ENCODE peak calls at places on chromosomes 1 and 21, in six cellular contexts. One of them, this sample, is unnamed. For H3K36me3 and H3K4me1, the result is how much of the 10 kb centered on the place peaks cover.

GRCh38 chr1:222815367-222815765 is 527 bp downstream of the DISP1 start:
- DNase-seq in IMR-90: no peak
- DNase-seq in fibroblast of lung: no peak
- DNase-seq in tibial artery: peak
- DNase-seq in heart right ventricle: no peak
- DNase-seq in lung: no peak
- DNase-seq in this sample: no peak

GRCh38 chr1:16903054-16903453 is 7.3 kb downstream of the RNU1-2 start:
- DNase-seq in lung: no peak
- DNase-seq in tibial artery: no peak
- DNase-seq in fibroblast of lung: peak
- DNase-seq in IMR-90: peak
- DNase-seq in heart right ventricle: no peak
- DNase-seq in this sample: no peak

GRCh38 chr1:94884101-94884875 is 42.6 kb downstream of the CNN3 start:
- DNase-seq in fibroblast of lung: peak
- DNase-seq in heart right ventricle: no peak
- DNase-seq in tibial artery: no peak
- DNase-seq in lung: no peak
- DNase-seq in IMR-90: peak
- DNase-seq in this sample: peak

GRCh38 chr1:230459463-230459862 is 33.3 kb upstream of the PGBD5 start:
- DNase-seq in IMR-90: peak
- DNase-seq in tibial artery: no peak
- DNase-seq in lung: no peak
- DNase-seq in fibroblast of lung: peak
- DNase-seq in heart right ventricle: no peak
- DNase-seq in this sample: no peak

GRCh38 chr1:117037802-117038201 is 22.3 kb upstream of the TTF2 start:
- DNase-seq in fibroblast of lung: no peak
- DNase-seq in lung: no peak
- DNase-seq in heart right ventricle: no peak
- DNase-seq in IMR-90: no peak
- DNase-seq in tibial artery: no peak
- DNase-seq in this sample: no peak

GRCh38 chr1:63946866-63947491 is 173.2 kb downstream of the ROR1 start:
- DNase-seq in IMR-90: no peak
- DNase-seq in lung: no peak
- DNase-seq in heart right ventricle: peak
- DNase-seq in tibial artery: peak
- DNase-seq in fibroblast of lung: peak
- DNase-seq in this sample: peak

GRCh38 chr1:231407537-231408396 is 14.3 kb downstream of the EGLN1 start:
- DNase-seq in IMR-90: peak
- DNase-seq in fibroblast of lung: no peak
- DNase-seq in tibial artery: no peak
- DNase-seq in lung: no peak
- DNase-seq in heart right ventricle: no peak
- DNase-seq in this sample: no peak

GRCh38 chr1:99599678-99600175 is 46.2 kb upstream of the PALMD start:
- DNase-seq in lung: peak
- DNase-seq in heart right ventricle: peak
- DNase-seq in IMR-90: peak
- DNase-seq in fibroblast of lung: peak
- DNase-seq in tibial artery: no peak
- DNase-seq in this sample: no peak

GRCh38 chr1:55400560-55400959 is 185.4 kb upstream of the USP24 start:
- DNase-seq in fibroblast of lung: peak
- DNase-seq in tibial artery: no peak
- DNase-seq in IMR-90: no peak
- DNase-seq in lung: no peak
- DNase-seq in heart right ventricle: no peak
- DNase-seq in this sample: no peak

GRCh38 chr1:159945483-159946241 is at the start of gene IGSF9:
- DNase-seq in tibial artery: peak
- DNase-seq in lung: peak
- DNase-seq in heart right ventricle: peak
- DNase-seq in fibroblast of lung: peak
- DNase-seq in IMR-90: peak
- DNase-seq in this sample: peak

GRCh38 chr1:200692321-200692720 is 22.6 kb upstream of the DDX59 start:
- DNase-seq in heart right ventricle: no peak
- DNase-seq in lung: no peak
- DNase-seq in fibroblast of lung: no peak
- DNase-seq in IMR-90: no peak
- DNase-seq in tibial artery: no peak
- DNase-seq in this sample: no peak

GRCh38 chr21:34875830-34876229 is 173.3 kb downstream of the RUNX1 start:
- DNase-seq in tibial artery: no peak
- DNase-seq in IMR-90: peak
- DNase-seq in lung: no peak
- DNase-seq in heart right ventricle: no peak
- DNase-seq in fibroblast of lung: peak
- DNase-seq in this sample: no peak

GRCh38 chr1:164560076-164560475 is 1.1 kb downstream of the PBX1 start:
- DNase-seq in tibial artery: no peak
- DNase-seq in IMR-90: no peak
- DNase-seq in heart right ventricle: no peak
- DNase-seq in lung: no peak
- DNase-seq in fibroblast of lung: peak
- DNase-seq in this sample: no peak

GRCh38 chr1:213899413-213899812 is 88.4 kb upstream of the PROX1 start:
- DNase-seq in IMR-90: no peak
- DNase-seq in heart right ventricle: no peak
- DNase-seq in tibial artery: no peak
- DNase-seq in fibroblast of lung: no peak
- DNase-seq in lung: no peak
- DNase-seq in this sample: no peak

GRCh38 chr1:213908521-213908920 is 79.3 kb upstream of the PROX1 start:
- DNase-seq in fibroblast of lung: no peak
- DNase-seq in lung: no peak
- DNase-seq in heart right ventricle: no peak
- DNase-seq in tibial artery: no peak
- DNase-seq in IMR-90: no peak
- DNase-seq in this sample: no peak

GRCh38 chr1:213905315-213905714 is 82.5 kb upstream of the PROX1 start:
- DNase-seq in tibial artery: no peak
- DNase-seq in fibroblast of lung: no peak
- DNase-seq in IMR-90: no peak
- DNase-seq in heart right ventricle: peak
- DNase-seq in lung: no peak
- DNase-seq in this sample: peak
- H3K4me3 ChIP-seq in tibial artery: no peak
- H3K4me3 ChIP-seq in fibroblast of lung: no peak
- H3K4me3 ChIP-seq in IMR-90: no peak
- H3K4me3 ChIP-seq in heart right ventricle: no peak
- H3K4me3 ChIP-seq in lung: no peak
- H3K4me3 ChIP-seq in this sample: no peak

GRCh38 chr21:45203983-45204382 is 83.7 kb downstream of the POFUT2 start:
- DNase-seq in tibial artery: no peak
- DNase-seq in fibroblast of lung: no peak
- DNase-seq in IMR-90: no peak
- DNase-seq in lung: no peak
- DNase-seq in heart right ventricle: no peak
- DNase-seq in this sample: no peak
- H3K36me3 ChIP-seq in tibial artery: half or more
- H3K36me3 ChIP-seq in fibroblast of lung: under half
- H3K36me3 ChIP-seq in IMR-90: half or more
- H3K36me3 ChIP-seq in lung: under half
- H3K36me3 ChIP-seq in heart right ventricle: under half
- H3K36me3 ChIP-seq in this sample: under half

GRCh38 chr21:26096972-26097371 is 73.6 kb downstream of the APP start:
- DNase-seq in lung: no peak
- DNase-seq in tibial artery: no peak
- DNase-seq in IMR-90: no peak
- DNase-seq in fibroblast of lung: no peak
- DNase-seq in heart right ventricle: no peak
- DNase-seq in this sample: no peak
- H3K4me1 ChIP-seq in lung: under half
- H3K4me1 ChIP-seq in tibial artery: under half
- H3K4me1 ChIP-seq in IMR-90: under half
- H3K4me1 ChIP-seq in fibroblast of lung: under half
- H3K4me1 ChIP-seq in heart right ventricle: under half
- H3K4me1 ChIP-seq in this sample: under half

GRCh38 chr1:5716126-5716525 is 276.1 kb downstream of the NPHP4 start:
- DNase-seq in lung: no peak
- DNase-seq in fibroblast of lung: no peak
- DNase-seq in heart right ventricle: no peak
- DNase-seq in tibial artery: no peak
- DNase-seq in IMR-90: no peak
- DNase-seq in this sample: no peak
- H3K4me3 ChIP-seq in lung: no peak
- H3K4me3 ChIP-seq in fibroblast of lung: no peak
- H3K4me3 ChIP-seq in heart right ventricle: no peak
- H3K4me3 ChIP-seq in tibial artery: no peak
- H3K4me3 ChIP-seq in IMR-90: no peak
- H3K4me3 ChIP-seq in this sample: no peak

GRCh38 chr1:21818661-21819060 is 6.6 kb downstream of the LDLRAD2 start:
- DNase-seq in IMR-90: no peak
- DNase-seq in tibial artery: no peak
- DNase-seq in lung: no peak
- DNase-seq in heart right ventricle: peak
- DNase-seq in fibroblast of lung: no peak
- DNase-seq in this sample: no peak

GRCh38 chr1:21822349-21822748 is 10.3 kb downstream of the LDLRAD2 start:
- DNase-seq in IMR-90: no peak
- DNase-seq in lung: no peak
- DNase-seq in heart right ventricle: no peak
- DNase-seq in tibial artery: no peak
- DNase-seq in fibroblast of lung: no peak
- DNase-seq in this sample: no peak

GRCh38 chr1:21823206-21823979 is 11.3 kb downstream of the LDLRAD2 start:
- DNase-seq in tibial artery: no peak
- DNase-seq in lung: no peak
- DNase-seq in fibroblast of lung: no peak
- DNase-seq in heart right ventricle: no peak
- DNase-seq in IMR-90: no peak
- DNase-seq in this sample: no peak

GRCh38 chr1:21821385-21822019 is 9.4 kb downstream of the LDLRAD2 start:
- DNase-seq in IMR-90: no peak
- DNase-seq in heart right ventricle: no peak
- DNase-seq in fibroblast of lung: no peak
- DNase-seq in lung: no peak
- DNase-seq in tibial artery: no peak
- DNase-seq in this sample: no peak

DNA sequence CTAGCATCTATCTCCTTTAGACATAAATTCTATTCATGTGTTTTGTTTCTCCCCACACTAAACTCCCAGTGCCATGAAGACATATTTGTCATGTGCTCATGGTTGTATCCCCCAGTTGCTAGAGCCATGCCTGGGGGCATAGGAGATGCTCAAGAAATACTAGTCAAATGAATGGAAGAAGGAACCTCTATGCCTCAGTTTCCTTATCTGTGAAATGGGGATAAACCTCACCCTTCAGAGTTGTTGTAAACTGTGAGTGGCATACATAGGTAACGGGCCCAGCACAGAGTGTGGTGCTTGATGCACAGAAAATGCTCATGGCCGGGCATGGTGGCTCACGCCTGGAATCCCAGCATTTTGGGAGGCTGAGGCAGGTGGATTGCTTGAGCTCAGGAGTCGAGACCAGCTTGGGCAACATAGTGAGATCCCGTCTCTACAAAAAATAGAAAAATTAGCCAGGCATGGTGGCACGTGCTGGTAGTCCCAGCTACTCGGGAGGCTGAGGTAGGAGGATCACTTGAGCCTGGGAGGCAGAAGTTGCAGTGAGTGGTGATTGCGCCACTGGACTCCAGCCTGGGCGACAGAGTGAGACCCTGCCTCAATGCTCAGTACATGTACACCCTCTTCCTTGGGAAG is 8.7 kb downstream of the LDLRAD2 start:
- DNase-seq in lung: no peak
- DNase-seq in tibial artery: no peak
- DNase-seq in fibroblast of lung: no peak
- DNase-seq in heart right ventricle: no peak
- DNase-seq in IMR-90: no peak
- DNase-seq in this sample: no peak
- H3K36me3 ChIP-seq in lung: under half
- H3K36me3 ChIP-seq in tibial artery: half or more
- H3K36me3 ChIP-seq in fibroblast of lung: under half
- H3K36me3 ChIP-seq in heart right ventricle: under half
- H3K36me3 ChIP-seq in IMR-90: under half
- H3K36me3 ChIP-seq in this sample: under half

GRCh38 chr1:234980224-234980656 is 148.4 kb downstream of the TOMM20 start:
- DNase-seq in lung: no peak
- DNase-seq in IMR-90: no peak
- DNase-seq in fibroblast of lung: no peak
- DNase-seq in heart right ventricle: no peak
- DNase-seq in tibial artery: no peak
- DNase-seq in this sample: no peak
- H3K4me1 ChIP-seq in lung: under half
- H3K4me1 ChIP-seq in IMR-90: half or more
- H3K4me1 ChIP-seq in fibroblast of lung: half or more
- H3K4me1 ChIP-seq in heart right ventricle: half or more
- H3K4me1 ChIP-seq in tibial artery: half or more
- H3K4me1 ChIP-seq in this sample: under half

GRCh38 chr1:30740251-30740951 is 17.0 kb upstream of the MATN1 start:
- DNase-seq in heart right ventricle: no peak
- DNase-seq in fibroblast of lung: no peak
- DNase-seq in lung: no peak
- DNase-seq in IMR-90: no peak
- DNase-seq in tibial artery: no peak
- DNase-seq in this sample: no peak
- H3K4me3 ChIP-seq in heart right ventricle: no peak
- H3K4me3 ChIP-seq in fibroblast of lung: no peak
- H3K4me3 ChIP-seq in lung: no peak
- H3K4me3 ChIP-seq in IMR-90: no peak
- H3K4me3 ChIP-seq in tibial artery: no peak
- H3K4me3 ChIP-seq in this sample: no peak

DNA sequence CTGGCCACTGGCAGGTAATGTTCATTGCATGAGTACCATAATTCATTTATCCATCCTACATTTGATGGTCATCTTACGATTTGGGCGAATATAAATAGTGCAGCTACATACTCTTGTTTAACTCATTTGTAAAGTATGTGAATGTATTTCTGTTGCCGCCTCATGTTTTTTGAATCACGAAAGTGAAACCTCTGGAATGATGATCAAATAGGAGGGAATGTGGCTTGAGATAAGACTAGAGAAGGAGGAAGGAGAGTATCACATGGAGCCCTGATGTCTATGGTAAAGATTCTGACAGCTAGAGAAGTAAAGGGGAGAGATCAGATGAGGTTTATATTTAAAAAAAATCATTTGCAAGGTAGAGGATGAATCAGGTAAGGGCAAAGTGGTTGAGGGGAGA is 8.0 kb downstream of the MRPS14 start:
- DNase-seq in fibroblast of lung: peak
- DNase-seq in tibial artery: no peak
- DNase-seq in heart right ventricle: no peak
- DNase-seq in IMR-90: peak
- DNase-seq in lung: no peak
- DNase-seq in this sample: no peak
- H3K36me3 ChIP-seq in fibroblast of lung: under half
- H3K36me3 ChIP-seq in tibial artery: half or more
- H3K36me3 ChIP-seq in heart right ventricle: under half
- H3K36me3 ChIP-seq in IMR-90: under half
- H3K36me3 ChIP-seq in lung: under half
- H3K36me3 ChIP-seq in this sample: under half

This sample was measured in pancreas.